ENCODE peak calls at places on chromosomes 4 and X, in five cellular contexts. Z is CD4-positive, alpha-beta memory T cell; X is upper lobe of right lung; B is hepatic stellate cell; P is progenitor cell of endocrine pancreas. U is an unnamed sample.
A peak's percentile ranks its signal among the peaks of the same experiment; 100 is the strongest.

GRCh38 chr4:75643651-75644050 is 13.3 kb upstream of the CDKL2 start:
- DNase-seq in Z (no peak), X (no peak), B (no peak), P (no peak), U (no peak)

GRCh38 chr4:168569909-168570276 is 73.0 kb downstream of the PALLD start:
- DNase-seq in Z (no peak), X (no peak), B (no peak), P (no peak), U (no peak)

GRCh38 chr4:151604238-151604637 is 156.6 kb downstream of the GATB start:
- DNase-seq in Z (no peak), X (no peak), B (peak; percentile 20), P (no peak), U (peak; percentile 21)

GRCh38 chrX:150696264-150696789 is 3.1 kb downstream of the MTMR1 start:
- DNase-seq in Z (no peak), X (no peak), B (no peak), P (no peak), U (no peak)

GRCh38 chr4:102441978-102442890 is 58.9 kb upstream of the NFKB1 start:
- DNase-seq in Z (no peak), X (no peak), B (no peak), P (no peak), U (no peak)

GRCh38 chr4:176883108-176883550 is 90.4 kb upstream of the VEGFC start:
- DNase-seq in Z (no peak), X (no peak), B (no peak), P (no peak), U (peak; percentile 12)

GRCh38 chrX:74523224-74523623 is 91.2 kb downstream of the RLIM start:
- DNase-seq in Z (no peak), X (no peak), B (no peak), P (no peak), U (no peak)

GRCh38 chr4:17587094-17587822 is 10.3 kb downstream of the LAP3 start:
- DNase-seq in Z (no peak), X (no peak), B (no peak), P (no peak), U (no peak)

GRCh38 chrX:154298312-154298711 is 2.7 kb downstream of the TKTL1 start:
- DNase-seq in Z (no peak), X (no peak), B (no peak), P (no peak), U (no peak)

GRCh38 chr4:23654791-23655190 is 235.1 kb downstream of the PPARGC1A start:
- DNase-seq in Z (no peak), X (no peak), B (no peak), P (no peak), U (no peak)

GRCh38 chrX:123971963-123972362 is 10.5 kb downstream of the STAG2 start:
- DNase-seq in Z (no peak), X (no peak), B (no peak), P (no peak), U (no peak)

GRCh38 chr4:61199869-61200194 is 294 bp upstream of the ADGRL3 start:
- DNase-seq in Z (no peak), X (no peak), B (no peak), P (no peak), U (no peak)

GRCh38 chr4:20356565-20356964 is 104.9 kb downstream of the SLIT2 start:
- DNase-seq in Z (no peak), X (no peak), B (no peak), P (no peak), U (no peak)

GRCh38 chr4:89558147-89558546 is 250.5 kb upstream of the GPRIN3 start:
- DNase-seq in Z (no peak), X (no peak), B (no peak), P (no peak), U (no peak)

GRCh38 chr4:18021470-18021719 is 160 bp downstream of the LCORL start:
- DNase-seq in Z (no peak), X (no peak), B (no peak), P (no peak), U (peak; percentile 17)

GRCh38 chr4:3329887-3330286 is 37.1 kb downstream of the RGS12 start:
- DNase-seq in Z (no peak), X (no peak), B (no peak), P (no peak), U (no peak)

GRCh38 chr4:103498161-103499070 is 221.4 kb downstream of the TACR3 start:
- DNase-seq in Z (no peak), X (no peak), B (no peak), P (no peak), U (peak; percentile 6)

GRCh38 chr4:22504931-22505330 is 10.9 kb downstream of the ADGRA3 start:
- DNase-seq in Z (no peak), X (no peak), B (no peak), P (no peak), U (no peak)

GRCh38 chrX:65528705-65529340 is 5.8 kb downstream of the LAS1L start:
- DNase-seq in Z (peak; percentile 46), X (no peak), B (peak; percentile 67), P (peak; percentile 37), U (peak; percentile 23)

GRCh38 chrX:6968231-6968630 is 179.3 kb upstream of the STS start:
- DNase-seq in Z (no peak), X (no peak), B (peak; percentile 27), P (no peak), U (no peak)

GRCh38 chr4:47287735-47288134 is 175.8 kb downstream of the COMMD8 start:
- DNase-seq in Z (no peak), X (no peak), B (peak; percentile 49), P (no peak), U (peak; percentile 53)

GRCh38 chrX:129600981-129601424 is 53.8 kb downstream of the APLN start:
- DNase-seq in Z (peak; percentile 9), X (no peak), B (peak; percentile 32), P (no peak), U (no peak)

GRCh38 chr4:182643801-182644311 is 273.3 kb downstream of the DCTD start:
- DNase-seq in Z (no peak), X (no peak), B (peak; percentile 25), P (no peak), U (peak; percentile 28)

GRCh38 chrX:21683910-21684309 is 25.8 kb upstream of the KLHL34 start:
- DNase-seq in Z (no peak), X (no peak), B (no peak), P (no peak), U (no peak)

GRCh38 chrX:144586756-144587155 is 660.5 kb upstream of the SPANXN1 start:
- DNase-seq in Z (no peak), X (no peak), B (no peak), P (no peak), U (peak; percentile 0)

GRCh38 chr4:168751263-168752225 is 254.7 kb downstream of the PALLD start:
- DNase-seq in Z (no peak), X (no peak), B (peak; percentile 51), P (no peak), U (no peak)

GRCh38 chrX:67544281-67544680 is 460 bp downstream of the AR start:
- DNase-seq in Z (no peak), X (peak; percentile 62), B (peak; percentile 14), P (no peak), U (no peak)

GRCh38 chr4:99033956-99034355 is 38.4 kb downstream of the METAP1 start:
- DNase-seq in Z (no peak), X (no peak), B (no peak), P (no peak), U (no peak)

GRCh38 chr4:164977243-164978164 is at the start of gene TRIM61:
- DNase-seq in Z (peak; percentile 27), X (peak; percentile 82), B (no peak), P (peak; percentile 37), U (no peak)